ENCODE peak calls at places on chromosomes 16 and 17, in eight cellular contexts. P is kidney epithelial cell; O is AG09319; Y is CD4-positive, alpha-beta T cell; N is endodermal cell; G is HFF-Myc; C is ovary; U is thoracic aorta. V is an unnamed sample.

GRCh38 chr17:33229028-33229427 is 64.1 kb downstream of the ASIC2 start:
- DNase-seq in U (no peak), O (no peak), G (no peak), P (no peak), C (no peak), Y (no peak), N (no peak), V (no peak)

GRCh38 chr17:80045703-80046102 is 9.3 kb downstream of the CCDC40 start:
- DNase-seq in C (no peak), U (no peak), N (no peak), G (no peak), P (no peak), Y (no peak), O (no peak), V (no peak)

GRCh38 chr16:50114357-50115129 is 38.6 kb upstream of the TENT4B start:
- DNase-seq in C (no peak), O (no peak), G (no peak), P (peak; percentile 12), N (peak; percentile 65), Y (no peak), U (no peak), V (no peak)

GRCh38 chr16:10729649-10730048 is 14.0 kb upstream of the NUBP1 start:
- DNase-seq in N (no peak), G (peak; percentile 21), U (no peak), C (no peak), P (no peak), O (peak; percentile 8), Y (no peak), V (no peak)

GRCh38 chr17:47928415-47928814 is 13.0 kb upstream of the PNPO start:
- DNase-seq in P (no peak), Y (no peak), N (no peak), U (no peak), O (no peak), C (no peak), G (no peak), V (no peak)

GRCh38 chr17:41551370-41551769 is 20.5 kb downstream of the KRT9 start:
- DNase-seq in O (no peak), N (no peak), P (no peak), U (no peak), C (no peak), G (no peak), Y (no peak), V (no peak)

GRCh38 chr17:68807998-68808772 is 147.0 kb downstream of the ABCA8 start:
- DNase-seq in O (no peak), G (no peak), U (no peak), N (no peak), P (no peak), C (no peak), Y (no peak), V (no peak)

GRCh38 chr17:61204456-61204855 is 195.2 kb upstream of the TBX2 start:
- DNase-seq in U (no peak), O (no peak), Y (no peak), N (no peak), P (no peak), C (no peak), G (no peak), V (no peak)

GRCh38 chr17:55577687-55578086 is 66.4 kb upstream of the SMIM36 start:
- DNase-seq in C (peak; percentile 55), O (no peak), Y (peak; percentile 41), U (no peak), P (peak; percentile 62), N (no peak), G (no peak), V (no peak)

GRCh38 chr16:9047689-9048301 is 43.6 kb upstream of the HAPSTR1 start:
- DNase-seq in U (peak; percentile 90), O (peak; percentile 99), Y (no peak), P (peak; percentile 96), N (peak; percentile 86), C (peak; percentile 55), G (peak; percentile 99), V (peak; percentile 97)

GRCh38 chr16:50644730-50645129 is 36.4 kb downstream of the SNX20 start:
- DNase-seq in P (no peak), O (peak; percentile 7), G (no peak), Y (peak; percentile 52), U (no peak), C (no peak), N (peak; percentile 73), V (no peak)

GRCh38 chr16:66660422-66661209 is 35.9 kb downstream of the CMTM4 start:
- DNase-seq in N (peak; percentile 65), Y (no peak), G (peak; percentile 71), C (peak; percentile 59), O (peak; percentile 39), U (peak; percentile 28), P (peak; percentile 85), V (peak; percentile 44)

GRCh38 chr16:87218281-87219055 is 98.7 kb downstream of the C16orf95 start:
- DNase-seq in O (no peak), P (no peak), C (no peak), U (no peak), Y (no peak), G (no peak), N (no peak), V (no peak)

GRCh38 chr16:66905633-66906539 is 12.8 kb downstream of the CDH16 start:
- DNase-seq in Y (peak; percentile 44), N (peak; percentile 75), C (peak; percentile 77), O (no peak), G (no peak), P (no peak), U (no peak), V (peak; percentile 98)

GRCh38 chr17:42553161-42553818 is 567 bp downstream of the HSD17B1 start:
- DNase-seq in N (peak; percentile 88), C (peak; percentile 48), P (no peak), G (no peak), U (no peak), O (no peak), Y (no peak), V (no peak)

GRCh38 chr17:5838661-5839300 is 231.4 kb upstream of the WSCD1 start:
- DNase-seq in C (no peak), O (no peak), N (peak; percentile 74), P (no peak), Y (no peak), U (no peak), G (no peak), V (no peak)

GRCh38 chr16:57305159-57305811 is 20.8 kb upstream of the PLLP start:
- DNase-seq in U (no peak), Y (no peak), P (no peak), G (no peak), N (no peak), O (no peak), C (no peak), V (no peak)

GRCh38 chr17:58338907-58339774 is 10.5 kb upstream of the TSPOAP1 start:
- DNase-seq in U (no peak), P (peak; percentile 14), C (no peak), O (no peak), Y (no peak), N (peak; percentile 94), G (peak; percentile 44), V (peak; percentile 35)

GRCh38 chr17:68910256-68910705 is 44.9 kb downstream of the ABCA8 start:
- DNase-seq in U (no peak), O (no peak), P (no peak), C (peak; percentile 37), Y (no peak), N (peak; percentile 62), G (no peak), V (no peak)

GRCh38 chr17:15341385-15341849 is at the start of gene TEKT3:
- DNase-seq in N (peak; percentile 99), P (peak; percentile 32), C (peak; percentile 86), G (no peak), U (peak; percentile 49), O (peak; percentile 5), Y (no peak), V (peak; percentile 43)

GRCh38 chr16:89201467-89202377 is 1.4 kb upstream of the SLC22A31 start:
- DNase-seq in P (no peak), O (no peak), U (no peak), Y (peak; percentile 79), N (peak; percentile 98), G (peak; percentile 5), C (peak; percentile 79), V (no peak)

GRCh38 chr16:19745286-19746018 is 27.4 kb downstream of the IQCK start:
- DNase-seq in Y (no peak), U (no peak), P (no peak), N (no peak), G (peak; percentile 31), C (no peak), O (peak; percentile 11), V (no peak)

GRCh38 chr17:56629450-56630187 is 36.1 kb downstream of the NOG start:
- DNase-seq in O (peak; percentile 4), U (no peak), C (no peak), Y (no peak), P (no peak), G (peak; percentile 26), N (peak; percentile 88), V (no peak)
- TF ChIP-seq CTCF in O (peak; percentile 55), U (no peak), C (no peak), Y (peak; percentile 47), P (peak; percentile 44), G (peak; percentile 58), N (peak; percentile 79), V (peak; percentile 63)

DNA sequence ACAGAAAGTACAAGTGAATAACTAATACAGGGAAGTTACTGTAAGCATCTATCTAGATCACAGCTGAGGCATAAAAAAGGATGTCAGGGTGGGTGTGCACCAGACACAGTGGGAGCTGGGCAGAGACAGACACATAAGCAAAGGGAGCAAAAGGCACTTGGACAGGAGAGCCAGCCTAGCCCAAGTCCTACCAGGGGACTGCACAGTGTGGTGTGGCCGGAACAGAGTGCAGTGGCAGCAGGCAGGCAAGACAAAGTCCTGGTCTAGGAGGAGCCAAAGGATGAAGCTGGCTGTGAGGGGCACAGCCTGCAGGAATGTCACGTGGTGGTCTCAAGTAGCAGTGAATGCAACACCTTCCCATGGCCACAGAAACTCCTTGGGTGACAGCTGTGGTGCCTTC is 21.9 kb downstream of the RAD51D start:
- DNase-seq in O (no peak), N (peak; percentile 51), G (no peak), P (no peak), C (no peak), Y (no peak), U (no peak), V (no peak)
- TF ChIP-seq CTCF in O (no peak), N (no peak), G (no peak), P (no peak), C (no peak), Y (no peak), U (no peak), V (no peak)

DNA sequence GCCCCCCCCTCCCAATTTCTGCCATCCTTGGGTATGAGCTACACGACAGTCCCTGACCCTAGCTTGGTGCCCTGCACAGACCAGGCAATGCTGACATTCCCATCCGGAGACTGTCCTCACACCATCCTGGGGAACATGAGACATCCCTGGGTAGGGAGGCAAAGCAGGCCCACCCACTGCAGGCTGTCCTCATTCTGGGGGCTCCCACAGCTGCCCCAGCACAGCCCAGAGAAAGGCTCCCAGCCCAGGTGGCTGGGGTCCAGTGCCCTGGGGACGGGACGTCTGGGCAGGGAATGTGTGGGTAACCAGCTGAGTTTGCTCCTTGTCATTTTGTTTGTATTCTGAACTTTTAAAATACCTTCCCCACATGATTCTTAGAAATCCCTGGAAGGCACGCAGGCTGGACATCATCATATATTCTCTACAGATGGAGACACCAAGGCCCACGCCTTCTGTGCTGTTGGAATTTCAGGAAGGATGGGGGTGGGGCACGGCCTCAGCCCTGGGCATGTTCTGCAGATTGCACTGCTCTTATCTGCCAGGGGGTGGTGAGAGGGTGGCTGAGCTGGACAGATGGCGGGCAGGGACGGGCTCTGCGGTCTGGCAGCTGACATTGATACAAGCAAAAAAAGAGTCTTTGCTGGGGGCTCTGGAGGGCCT is 28.5 kb downstream of the LRRC75A start:
- DNase-seq in N (peak; percentile 76), O (peak; percentile 35), G (no peak), P (no peak), Y (no peak), C (no peak), U (no peak), V (no peak)
- TF ChIP-seq CTCF in N (peak; percentile 42), O (peak; percentile 44), G (peak; percentile 32), P (peak; percentile 36), Y (no peak), C (no peak), U (peak; percentile 30), V (peak; percentile 66)

GRCh38 chr17:77501101-77501566 is 360.4 kb downstream of the SEC14L1 start:
- DNase-seq in Y (no peak), P (no peak), C (no peak), N (peak; percentile 86), U (no peak), G (no peak), O (no peak), V (no peak)
- TF ChIP-seq CTCF in Y (peak; percentile 45), P (peak; percentile 59), C (no peak), N (peak; percentile 78), U (peak; percentile 26), G (peak; percentile 61), O (peak; percentile 51), V (peak; percentile 57)